ENCODE peak calls at places on chromosomes 1 and 21, in nine cellular contexts. H, U, E, C, T, W, A, F and S are unnamed samples.
A peak's percentile ranks its signal among the peaks of the same experiment; 100 is the strongest.

GRCh38 chr1:145908653-145909052 is 1.2 kb downstream of the ITGA10 start:
- DNase-seq in E (no peak), W (no peak), F (no peak), T (no peak), C (no peak), A (peak; percentile 38), U (no peak), H (peak; percentile 36), S (no peak)

GRCh38 chr21:44360174-44360573 is 6.8 kb downstream of the TRPM2 start:
- DNase-seq in A (no peak), H (no peak), C (peak; percentile 35), F (no peak), U (no peak), T (no peak), E (no peak), W (no peak), S (no peak)

GRCh38 chr1:232182206-232182605 is 447.7 kb downstream of the SIPA1L2 start:
- DNase-seq in H (no peak), U (no peak), F (no peak), A (no peak), E (no peak), C (no peak), W (no peak), T (no peak), S (no peak)

GRCh38 chr1:115317101-115318012 is 20.7 kb downstream of the NGF start:
- DNase-seq in C (no peak), U (no peak), E (no peak), T (peak; percentile 96), F (no peak), A (no peak), H (peak; percentile 51), W (peak; percentile 18), S (no peak)

GRCh38 chr1:157429841-157430240 is 122.5 kb downstream of the FCRL5 start:
- DNase-seq in U (no peak), T (no peak), W (no peak), C (no peak), E (no peak), A (peak; percentile 12), H (no peak), F (no peak), S (no peak)

GRCh38 chr1:182484531-182485257 is 34.7 kb downstream of the RGSL1 start:
- DNase-seq in E (no peak), C (no peak), W (no peak), A (no peak), T (peak; percentile 10), F (no peak), U (no peak), H (no peak), S (no peak)

GRCh38 chr1:214582289-214582891 is 20.6 kb upstream of the CENPF start:
- DNase-seq in U (no peak), W (no peak), T (no peak), F (no peak), H (no peak), C (no peak), E (no peak), A (no peak), S (no peak)

GRCh38 chr1:179121159-179121938 is 39.5 kb downstream of the TOR3A start:
- DNase-seq in U (peak; percentile 66), A (no peak), C (no peak), E (peak; percentile 56), F (no peak), W (no peak), H (peak; percentile 62), T (peak; percentile 68), S (no peak)

GRCh38 chr1:151158751-151159251 is 2.4 kb downstream of the TNFAIP8L2 start:
- DNase-seq in U (no peak), F (no peak), T (no peak), E (no peak), A (no peak), C (no peak), H (no peak), W (no peak), S (no peak)

GRCh38 chr1:115911298-115911697 is 65.0 kb upstream of the SLC22A15 start:
- DNase-seq in C (no peak), T (peak; percentile 61), F (no peak), W (no peak), A (no peak), E (no peak), U (no peak), H (no peak), S (no peak)

GRCh38 chr1:59487335-59488031 is 190.6 kb downstream of the FGGY start:
- DNase-seq in T (peak; percentile 40), A (peak; percentile 42), W (no peak), H (peak; percentile 34), C (no peak), U (no peak), E (no peak), F (no peak), S (peak; percentile 25)

GRCh38 chr1:59484090-59484489 is 187.2 kb downstream of the FGGY start:
- DNase-seq in F (no peak), A (peak; percentile 85), W (no peak), H (peak; percentile 94), T (peak; percentile 85), E (no peak), C (no peak), U (no peak), S (no peak)

GRCh38 chr1:59485949-59486348 is 189.1 kb downstream of the FGGY start:
- DNase-seq in W (no peak), C (no peak), F (no peak), H (no peak), A (no peak), U (no peak), E (no peak), T (no peak), S (no peak)

GRCh38 chr1:59485171-59485570 is 188.3 kb downstream of the FGGY start:
- DNase-seq in F (no peak), U (no peak), A (no peak), E (no peak), C (no peak), T (no peak), W (no peak), H (no peak), S (no peak)

GRCh38 chr1:59486595-59486994 is 189.7 kb downstream of the FGGY start:
- DNase-seq in T (no peak), A (no peak), H (peak; percentile 16), W (no peak), U (no peak), F (no peak), E (no peak), C (no peak), S (no peak)
- H3K27ac ChIP-seq in T (no peak overlapping the region), A (peak overlapping the region; percentile 30), H (no peak overlapping the region), W (no peak overlapping the region), U (no peak overlapping the region), F (no peak overlapping the region), E (no peak overlapping the region), C (no peak overlapping the region), S (peak overlapping the region; percentile 76)

DNA sequence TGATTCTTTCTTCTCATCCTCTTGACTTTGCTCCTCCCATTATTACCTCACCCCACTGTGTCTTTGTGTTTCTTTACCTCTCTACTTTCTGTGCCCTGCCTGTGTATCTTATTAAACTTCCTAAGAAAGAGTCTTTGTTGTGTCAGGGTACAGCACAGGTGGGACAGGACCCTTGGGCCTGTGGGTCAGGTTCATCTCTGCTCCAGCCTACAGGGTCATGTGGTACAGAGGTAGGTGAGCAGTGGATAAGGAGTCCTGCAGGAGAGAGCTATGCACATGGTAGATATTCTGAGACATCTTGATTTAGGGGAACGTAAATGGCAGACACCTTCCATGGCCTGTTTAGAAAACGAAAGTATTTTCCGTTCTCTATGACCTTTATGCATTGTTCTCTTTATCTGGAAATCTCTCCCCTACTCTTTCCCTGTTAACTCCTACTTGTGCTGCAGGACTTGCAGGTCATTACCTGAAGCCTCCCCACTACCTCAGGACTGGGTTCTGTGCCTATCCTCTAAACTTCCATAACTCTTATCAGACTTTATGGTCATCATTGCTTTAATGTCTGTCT is 9.9 kb downstream of the GIPC2 start:
- DNase-seq in W (no peak), T (no peak), F (no peak), C (no peak), E (no peak), H (no peak), A (no peak), U (no peak), S (no peak)
- H3K4me3 ChIP-seq in W (no peak overlapping the region), T (no peak overlapping the region), F (no peak overlapping the region), C (peak overlapping the region; percentile 2), E (no peak overlapping the region), H (no peak overlapping the region), A (no peak overlapping the region), U (no peak overlapping the region), S (no peak overlapping the region)

DNA sequence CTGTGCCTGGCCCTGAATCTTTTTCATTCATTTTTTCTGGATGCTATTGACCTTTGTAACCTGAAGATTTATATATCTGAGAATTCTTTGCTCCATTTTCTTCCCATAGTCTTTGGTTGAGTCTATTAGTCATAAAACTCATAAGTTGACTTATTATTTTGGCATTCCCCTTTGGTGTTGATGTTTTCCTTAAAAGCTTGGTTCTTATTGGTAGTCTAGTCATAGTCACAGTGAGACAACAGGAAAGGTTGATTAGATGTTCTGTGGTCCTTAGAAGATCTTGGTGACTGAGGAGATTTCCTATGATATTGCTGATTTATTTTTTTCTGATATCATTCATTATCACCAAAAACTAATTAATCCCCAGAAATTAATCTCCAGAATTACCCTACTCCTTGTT is 86.2 kb downstream of the PTPRC start:
- DNase-seq in E (no peak), F (no peak), T (peak; percentile 6), U (no peak), W (no peak), H (peak; percentile 15), C (no peak), A (no peak), S (no peak)
- H3K27ac ChIP-seq in E (no peak overlapping the region), F (no peak overlapping the region), T (no peak overlapping the region), U (no peak overlapping the region), W (no peak overlapping the region), H (no peak overlapping the region), C (no peak overlapping the region), A (no peak overlapping the region), S (no peak overlapping the region)

DNA sequence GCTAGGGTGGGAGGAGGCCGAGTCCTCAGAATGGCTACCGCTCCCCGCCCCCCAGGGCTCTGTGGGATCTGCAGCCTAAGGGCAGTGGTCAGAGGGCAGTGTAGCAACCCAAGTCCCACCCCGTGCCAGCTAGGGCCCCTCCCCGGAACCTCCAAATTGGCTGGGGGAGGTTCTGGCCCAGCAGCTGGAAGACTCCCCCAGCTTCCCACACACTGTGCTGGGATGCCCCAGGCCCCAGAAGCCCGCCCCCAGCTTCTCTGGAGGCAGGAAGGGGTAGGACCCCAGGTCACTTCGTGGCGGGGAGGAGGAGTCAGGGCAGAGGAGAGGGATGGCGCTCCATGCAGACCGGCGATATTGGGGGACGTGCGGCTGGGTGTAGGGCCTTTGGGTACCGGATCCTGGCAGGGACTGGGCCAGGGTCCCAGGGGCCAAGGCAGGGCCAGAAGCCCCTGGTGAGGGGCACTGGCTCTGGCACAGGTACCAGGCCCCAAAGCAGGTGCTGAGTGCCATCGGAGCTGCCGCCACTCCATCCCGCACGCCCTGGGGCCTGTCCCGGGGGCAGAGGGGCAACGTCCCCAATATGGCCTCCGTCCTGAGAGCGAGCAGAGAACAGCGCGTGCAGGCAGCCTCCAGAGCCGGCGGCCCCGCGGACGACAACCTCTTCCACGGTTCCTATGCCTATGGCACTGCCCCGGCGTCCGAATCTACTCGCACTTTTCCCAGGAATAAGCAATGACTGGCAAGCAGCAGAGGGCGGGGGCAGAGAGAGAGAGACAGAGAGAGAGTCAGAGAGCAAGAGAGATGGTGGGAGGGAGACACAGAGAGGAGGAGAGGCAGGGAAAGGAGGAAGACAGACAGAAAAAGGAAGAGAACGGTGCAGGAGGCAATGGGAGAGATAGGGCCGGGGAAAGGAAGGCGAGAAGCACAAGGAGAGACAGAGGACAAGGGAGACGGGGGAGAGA is 65.7 kb downstream of the RAP1GAP start:
- DNase-seq in W (no peak), F (no peak), H (no peak), C (no peak), A (no peak), U (no peak), T (no peak), E (no peak), S (no peak)
- H3K4me3 ChIP-seq in W (no peak overlapping the region), F (no peak overlapping the region), H (no peak overlapping the region), C (no peak overlapping the region), A (no peak overlapping the region), U (no peak overlapping the region), T (no peak overlapping the region), E (no peak overlapping the region), S (no peak overlapping the region)